ENCODE peak calls at places on chromosomes 2 and 18, in eight cellular contexts. One of them, this sample, is unnamed.

GRCh38 chr2:241673797-241674725 is 12.6 kb downstream of the DTYMK start:
- DNase-seq in endothelial cell: no peak
- DNase-seq in GM12864: no peak
- DNase-seq in hepatocyte: no peak
- DNase-seq in heart right ventricle: peak
- DNase-seq in ascending aorta: no peak
- DNase-seq in osteocyte: no peak
- DNase-seq in SK-N-SH: peak
- DNase-seq in this sample: no peak

GRCh38 chr2:9797086-9797485 is 46.2 kb upstream of the TAF1B start:
- DNase-seq in GM12864: no peak
- DNase-seq in osteocyte: no peak
- DNase-seq in SK-N-SH: no peak
- DNase-seq in heart right ventricle: no peak
- DNase-seq in endothelial cell: no peak
- DNase-seq in hepatocyte: no peak
- DNase-seq in ascending aorta: no peak
- DNase-seq in this sample: no peak

GRCh38 chr2:234992196-234992595 is 40.4 kb downstream of the SH3BP4 start:
- DNase-seq in endothelial cell: no peak
- DNase-seq in ascending aorta: no peak
- DNase-seq in osteocyte: no peak
- DNase-seq in hepatocyte: no peak
- DNase-seq in SK-N-SH: no peak
- DNase-seq in GM12864: no peak
- DNase-seq in heart right ventricle: no peak
- DNase-seq in this sample: no peak

GRCh38 chr2:69773201-69773600 is 31.3 kb downstream of the ANXA4 start:
- DNase-seq in heart right ventricle: no peak
- DNase-seq in SK-N-SH: no peak
- DNase-seq in hepatocyte: peak
- DNase-seq in osteocyte: no peak
- DNase-seq in ascending aorta: no peak
- DNase-seq in endothelial cell: no peak
- DNase-seq in GM12864: no peak
- DNase-seq in this sample: no peak

GRCh38 chr18:57437433-57437781 is 2.2 kb downstream of the ONECUT2 start:
- DNase-seq in hepatocyte: no peak
- DNase-seq in SK-N-SH: peak
- DNase-seq in ascending aorta: no peak
- DNase-seq in GM12864: no peak
- DNase-seq in heart right ventricle: no peak
- DNase-seq in endothelial cell: no peak
- DNase-seq in osteocyte: no peak
- DNase-seq in this sample: no peak

GRCh38 chr2:174535757-174536703 is 49.2 kb upstream of the GPR155 start:
- DNase-seq in endothelial cell: no peak
- DNase-seq in heart right ventricle: no peak
- DNase-seq in GM12864: no peak
- DNase-seq in osteocyte: no peak
- DNase-seq in ascending aorta: no peak
- DNase-seq in hepatocyte: peak
- DNase-seq in SK-N-SH: peak
- DNase-seq in this sample: no peak

GRCh38 chr2:88181511-88181910 is 11.4 kb downstream of the THNSL2 start:
- DNase-seq in ascending aorta: no peak
- DNase-seq in GM12864: no peak
- DNase-seq in SK-N-SH: no peak
- DNase-seq in hepatocyte: no peak
- DNase-seq in heart right ventricle: no peak
- DNase-seq in osteocyte: no peak
- DNase-seq in endothelial cell: no peak
- DNase-seq in this sample: no peak

GRCh38 chr2:74532222-74532621 is 2.5 kb downstream of the HTRA2 start:
- DNase-seq in heart right ventricle: no peak
- DNase-seq in endothelial cell: no peak
- DNase-seq in SK-N-SH: no peak
- DNase-seq in hepatocyte: no peak
- DNase-seq in osteocyte: no peak
- DNase-seq in ascending aorta: no peak
- DNase-seq in GM12864: no peak
- DNase-seq in this sample: no peak

GRCh38 chr2:226623587-226624368 is 175.8 kb downstream of the IRS1 start:
- DNase-seq in ascending aorta: no peak
- DNase-seq in SK-N-SH: no peak
- DNase-seq in heart right ventricle: no peak
- DNase-seq in osteocyte: no peak
- DNase-seq in hepatocyte: no peak
- DNase-seq in endothelial cell: no peak
- DNase-seq in GM12864: no peak
- DNase-seq in this sample: no peak

GRCh38 chr2:226620176-226620575 is 179.4 kb downstream of the IRS1 start:
- DNase-seq in osteocyte: no peak
- DNase-seq in SK-N-SH: no peak
- DNase-seq in GM12864: no peak
- DNase-seq in heart right ventricle: no peak
- DNase-seq in ascending aorta: no peak
- DNase-seq in endothelial cell: no peak
- DNase-seq in hepatocyte: no peak
- DNase-seq in this sample: no peak

GRCh38 chr2:226619707-226620106 is 179.9 kb downstream of the IRS1 start:
- DNase-seq in hepatocyte: no peak
- DNase-seq in GM12864: no peak
- DNase-seq in ascending aorta: no peak
- DNase-seq in osteocyte: no peak
- DNase-seq in SK-N-SH: no peak
- DNase-seq in heart right ventricle: no peak
- DNase-seq in endothelial cell: no peak
- DNase-seq in this sample: no peak

GRCh38 chr2:226618875-226619605 is 180.6 kb downstream of the IRS1 start:
- DNase-seq in osteocyte: no peak
- DNase-seq in ascending aorta: no peak
- DNase-seq in hepatocyte: peak
- DNase-seq in SK-N-SH: peak
- DNase-seq in GM12864: no peak
- DNase-seq in endothelial cell: no peak
- DNase-seq in heart right ventricle: no peak
- DNase-seq in this sample: no peak

DNA sequence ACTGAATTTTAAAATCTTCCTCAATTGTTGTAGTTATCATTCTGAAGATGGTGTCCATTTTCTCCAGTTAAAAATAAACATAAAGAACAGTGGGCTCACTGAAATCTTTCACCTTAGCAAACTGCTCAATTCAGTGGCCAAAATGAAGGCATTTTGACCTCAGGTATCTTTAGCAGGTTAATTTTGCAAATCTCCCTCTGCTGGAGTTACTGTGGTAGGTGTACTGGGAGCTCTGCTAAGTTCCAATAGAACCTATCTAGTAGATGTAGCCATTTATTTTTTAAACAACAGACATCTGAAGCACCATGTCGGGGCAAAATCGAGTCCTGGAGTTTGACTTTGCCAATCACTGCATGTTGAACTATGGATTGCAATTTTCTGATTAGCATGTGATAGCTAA is 177.1 kb downstream of the IRS1 start:
- DNase-seq in osteocyte: no peak
- DNase-seq in ascending aorta: no peak
- DNase-seq in endothelial cell: no peak
- DNase-seq in heart right ventricle: no peak
- DNase-seq in SK-N-SH: no peak
- DNase-seq in GM12864: no peak
- DNase-seq in hepatocyte: no peak
- DNase-seq in this sample: no peak
- TF ChIP-seq CTCF in osteocyte: peak
- TF ChIP-seq CTCF in ascending aorta: no peak
- TF ChIP-seq CTCF in endothelial cell: peak
- TF ChIP-seq CTCF in heart right ventricle: no peak
- TF ChIP-seq CTCF in SK-N-SH: peak
- TF ChIP-seq CTCF in GM12864: no peak
- TF ChIP-seq CTCF in hepatocyte: peak
- TF ChIP-seq CTCF in this sample: no peak

GRCh38 chr2:207315131-207315530 is 149.4 kb upstream of the KLF7 start:
- DNase-seq in GM12864: no peak
- DNase-seq in osteocyte: no peak
- DNase-seq in endothelial cell: no peak
- DNase-seq in ascending aorta: no peak
- DNase-seq in hepatocyte: no peak
- DNase-seq in SK-N-SH: no peak
- DNase-seq in heart right ventricle: no peak
- DNase-seq in this sample: no peak

GRCh38 chr2:207313947-207314346 is 148.2 kb upstream of the KLF7 start:
- DNase-seq in heart right ventricle: no peak
- DNase-seq in SK-N-SH: no peak
- DNase-seq in GM12864: no peak
- DNase-seq in osteocyte: no peak
- DNase-seq in hepatocyte: no peak
- DNase-seq in ascending aorta: no peak
- DNase-seq in endothelial cell: no peak
- DNase-seq in this sample: no peak

GRCh38 chr2:207312006-207312356 is 146.2 kb upstream of the KLF7 start:
- DNase-seq in heart right ventricle: no peak
- DNase-seq in hepatocyte: no peak
- DNase-seq in SK-N-SH: no peak
- DNase-seq in endothelial cell: no peak
- DNase-seq in osteocyte: no peak
- DNase-seq in ascending aorta: no peak
- DNase-seq in GM12864: no peak
- DNase-seq in this sample: no peak

GRCh38 chr2:207308519-207309224 is 142.9 kb upstream of the KLF7 start:
- DNase-seq in hepatocyte: no peak
- DNase-seq in ascending aorta: no peak
- DNase-seq in osteocyte: no peak
- DNase-seq in endothelial cell: no peak
- DNase-seq in SK-N-SH: no peak
- DNase-seq in GM12864: no peak
- DNase-seq in heart right ventricle: no peak
- DNase-seq in this sample: no peak

GRCh38 chr2:207311316-207312005 is 145.7 kb upstream of the KLF7 start:
- DNase-seq in ascending aorta: peak
- DNase-seq in SK-N-SH: peak
- DNase-seq in osteocyte: no peak
- DNase-seq in heart right ventricle: peak
- DNase-seq in endothelial cell: no peak
- DNase-seq in hepatocyte: peak
- DNase-seq in GM12864: no peak
- DNase-seq in this sample: peak
- TF ChIP-seq CTCF in ascending aorta: no peak
- TF ChIP-seq CTCF in SK-N-SH: peak
- TF ChIP-seq CTCF in osteocyte: peak
- TF ChIP-seq CTCF in heart right ventricle: no peak
- TF ChIP-seq CTCF in endothelial cell: no peak
- TF ChIP-seq CTCF in hepatocyte: peak
- TF ChIP-seq CTCF in GM12864: peak
- TF ChIP-seq CTCF in this sample: peak

DNA sequence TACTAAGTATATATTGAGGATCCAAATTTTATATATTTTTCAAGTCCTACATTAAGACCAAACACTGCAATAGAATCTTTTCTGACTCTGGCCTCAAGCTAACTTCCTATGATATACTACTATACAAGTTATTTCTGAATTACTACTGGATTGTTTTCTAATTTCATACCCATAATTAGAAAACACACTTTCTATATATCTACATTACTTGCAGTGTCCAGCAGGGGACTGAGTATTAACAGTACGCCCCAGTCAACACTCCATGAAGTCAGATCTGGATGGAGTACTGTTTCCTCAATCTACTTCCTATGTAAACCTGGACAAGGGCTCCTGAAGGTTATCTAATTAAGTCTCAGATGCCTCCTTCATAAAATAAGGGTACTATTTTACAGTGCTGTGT is 26.5 kb downstream of the RMP24 start:
- DNase-seq in ascending aorta: no peak
- DNase-seq in GM12864: no peak
- DNase-seq in heart right ventricle: no peak
- DNase-seq in SK-N-SH: peak
- DNase-seq in osteocyte: no peak
- DNase-seq in hepatocyte: no peak
- DNase-seq in endothelial cell: no peak
- DNase-seq in this sample: no peak
- TF ChIP-seq CTCF in ascending aorta: no peak
- TF ChIP-seq CTCF in GM12864: peak
- TF ChIP-seq CTCF in heart right ventricle: peak
- TF ChIP-seq CTCF in SK-N-SH: peak
- TF ChIP-seq CTCF in osteocyte: peak
- TF ChIP-seq CTCF in hepatocyte: no peak
- TF ChIP-seq CTCF in endothelial cell: peak
- TF ChIP-seq CTCF in this sample: no peak

GRCh38 chr2:113285816-113286215 is 7.1 kb upstream of the PAX8 start:
- DNase-seq in osteocyte: no peak
- DNase-seq in SK-N-SH: no peak
- DNase-seq in heart right ventricle: no peak
- DNase-seq in hepatocyte: no peak
- DNase-seq in endothelial cell: no peak
- DNase-seq in ascending aorta: no peak
- DNase-seq in GM12864: no peak
- DNase-seq in this sample: no peak

GRCh38 chr2:113283704-113284284 is 5.1 kb upstream of the PAX8 start:
- DNase-seq in ascending aorta: peak
- DNase-seq in GM12864: no peak
- DNase-seq in SK-N-SH: no peak
- DNase-seq in endothelial cell: no peak
- DNase-seq in hepatocyte: peak
- DNase-seq in heart right ventricle: peak
- DNase-seq in osteocyte: peak
- DNase-seq in this sample: no peak

GRCh38 chr2:113284481-113284880 is 5.8 kb upstream of the PAX8 start:
- DNase-seq in heart right ventricle: no peak
- DNase-seq in GM12864: no peak
- DNase-seq in SK-N-SH: no peak
- DNase-seq in hepatocyte: no peak
- DNase-seq in ascending aorta: no peak
- DNase-seq in osteocyte: no peak
- DNase-seq in endothelial cell: no peak
- DNase-seq in this sample: no peak

GRCh38 chr2:113281920-113282746 is 3.4 kb upstream of the PAX8 start:
- DNase-seq in osteocyte: no peak
- DNase-seq in GM12864: no peak
- DNase-seq in hepatocyte: no peak
- DNase-seq in SK-N-SH: no peak
- DNase-seq in heart right ventricle: no peak
- DNase-seq in endothelial cell: no peak
- DNase-seq in ascending aorta: no peak
- DNase-seq in this sample: no peak

DNA sequence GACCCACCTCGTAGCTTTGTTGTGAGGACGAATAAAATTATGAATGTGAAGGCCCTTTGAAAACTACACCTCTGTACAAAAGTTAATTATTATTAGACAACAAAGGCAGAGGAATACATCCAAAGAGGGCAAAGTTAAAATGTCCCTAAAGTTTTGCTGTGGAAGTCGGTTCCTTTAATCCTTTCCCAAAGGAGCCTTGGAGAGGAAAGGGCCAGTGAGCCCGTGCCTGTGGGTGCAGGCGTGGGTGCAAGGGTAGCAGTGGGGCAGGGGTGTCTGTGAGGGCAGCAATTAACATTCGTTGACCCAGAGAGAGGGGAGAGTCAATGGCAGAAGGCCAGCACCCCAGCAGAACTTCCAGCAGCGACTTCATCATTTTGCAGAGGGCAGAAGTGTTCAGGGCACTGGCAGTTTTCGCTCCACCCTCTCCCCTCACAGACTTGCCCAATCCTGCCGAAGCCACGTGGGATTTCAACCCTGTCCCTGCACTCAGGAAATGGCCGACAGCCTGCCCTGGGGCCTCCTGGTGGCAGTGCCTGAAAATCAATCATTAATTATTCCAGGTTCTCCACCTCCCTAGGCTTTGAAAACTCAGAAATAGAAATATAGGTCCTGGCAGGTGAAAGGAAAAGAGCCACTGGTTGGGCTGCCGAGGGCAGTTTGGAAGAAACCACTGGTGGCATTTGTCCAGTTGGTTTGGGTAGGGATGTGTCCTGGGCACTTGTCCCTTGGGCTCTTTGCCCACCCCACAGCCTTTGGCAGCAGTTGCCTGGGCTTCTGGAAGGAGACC is 4.2 kb upstream of the PAX8 start:
- DNase-seq in ascending aorta: peak
- DNase-seq in SK-N-SH: no peak
- DNase-seq in osteocyte: no peak
- DNase-seq in heart right ventricle: peak
- DNase-seq in GM12864: no peak
- DNase-seq in endothelial cell: no peak
- DNase-seq in hepatocyte: peak
- DNase-seq in this sample: no peak
- TF ChIP-seq CTCF in ascending aorta: peak
- TF ChIP-seq CTCF in SK-N-SH: peak
- TF ChIP-seq CTCF in osteocyte: peak
- TF ChIP-seq CTCF in heart right ventricle: no peak
- TF ChIP-seq CTCF in GM12864: no peak
- TF ChIP-seq CTCF in endothelial cell: no peak
- TF ChIP-seq CTCF in hepatocyte: peak
- TF ChIP-seq CTCF in this sample: no peak

This sample was measured in GM10248.